ENCODE peak calls at places on chromosome 1, in ten cellular contexts. T is transverse colon, D is stomach, Z is HepG2, A is A549, W is K562, S is ovary, J is suprapubic skin, H is esophagus muscularis mucosa, Y is H1. K is an unnamed sample.

GRCh38 chr1:99767996-99768524 is 1.6 kb upstream of the FRRS1 start:
- DNase-seq in T (no peak), D (no peak), Z (no peak), A (no peak), W (no peak), S (no peak), J (no peak), H (no peak), Y (no peak), K (no peak)

GRCh38 chr1:77825356-77825709 is 45.9 kb downstream of the MIGA1 start:
- DNase-seq in T (peak; percentile 10), D (peak; percentile 45), Z (peak; percentile 44), A (no peak), W (no peak), S (no peak), J (no peak), H (no peak), Y (no peak), K (no peak)

GRCh38 chr1:62040450-62040849 is 154.2 kb upstream of the L1TD1 start:
- DNase-seq in T (no peak), D (no peak), Z (no peak), A (no peak), W (no peak), S (no peak), J (no peak), H (no peak), Y (no peak), K (no peak)

GRCh38 chr1:111535256-111536191 is 32.1 kb upstream of the ADORA3 start:
- DNase-seq in T (no peak), D (no peak), Z (peak; percentile 97), A (no peak), W (no peak), S (no peak), J (no peak), H (no peak), Y (no peak), K (no peak)

GRCh38 chr1:115144176-115144575 is 54.9 kb upstream of the TSPAN2 start:
- DNase-seq in T (no peak), D (no peak), Z (no peak), A (no peak), W (no peak), S (no peak), J (no peak), H (peak; percentile 31), Y (no peak), K (no peak)

GRCh38 chr1:78279051-78279450 is 211.7 kb upstream of the PTGFR start:
- DNase-seq in T (no peak), D (no peak), Z (no peak), A (no peak), W (no peak), S (no peak), J (no peak), H (no peak), Y (no peak), K (no peak)

GRCh38 chr1:164772635-164773034 is 213.7 kb downstream of the PBX1 start:
- DNase-seq in T (peak; percentile 65), D (peak; percentile 60), Z (no peak), A (peak; percentile 47), W (peak; percentile 54), S (peak; percentile 49), J (no peak), H (no peak), Y (no peak), K (no peak)

GRCh38 chr1:169207825-169208520 is 101.5 kb downstream of the ATP1B1 start:
- DNase-seq in T (no peak), D (no peak), Z (no peak), A (no peak), W (no peak), S (no peak), J (no peak), H (no peak), Y (no peak), K (no peak)

GRCh38 chr1:34547043-34547674 is 207.7 kb upstream of the GJB5 start:
- DNase-seq in T (no peak), D (no peak), Z (peak; percentile 37), A (no peak), W (no peak), S (no peak), J (no peak), H (peak; percentile 78), Y (peak; percentile 27), K (no peak)

GRCh38 chr1:113978863-113979702 is at the start of gene OLFML3:
- DNase-seq in T (peak; percentile 85), D (peak; percentile 86), Z (peak; percentile 87), A (peak; percentile 37), W (peak; percentile 77), S (peak; percentile 92), J (peak; percentile 91), H (peak; percentile 97), Y (peak; percentile 84), K (peak; percentile 98)

GRCh38 chr1:70220015-70220414 is 1.2 kb upstream of the SRSF11 start:
- DNase-seq in T (no peak), D (no peak), Z (no peak), A (no peak), W (no peak), S (no peak), J (no peak), H (no peak), Y (no peak), K (no peak)

GRCh38 chr1:54798769-54799641 is 2.1 kb downstream of the TTC22 start:
- DNase-seq in T (peak; percentile 77), D (peak; percentile 64), Z (no peak), A (no peak), W (no peak), S (no peak), J (no peak), H (no peak), Y (no peak), K (no peak)

GRCh38 chr1:169132512-169133227 is 26.2 kb downstream of the ATP1B1 start:
- DNase-seq in T (no peak), D (no peak), Z (no peak), A (no peak), W (no peak), S (no peak), J (no peak), H (no peak), Y (no peak), K (no peak)

GRCh38 chr1:8089535-8090228 is 63.6 kb upstream of the ERRFI1 start:
- DNase-seq in T (no peak), D (no peak), Z (no peak), A (no peak), W (no peak), S (no peak), J (no peak), H (no peak), Y (no peak), K (no peak)

GRCh38 chr1:68051475-68051874 is 1.0 kb upstream of the DIRAS3 start:
- DNase-seq in T (no peak), D (no peak), Z (no peak), A (no peak), W (no peak), S (peak; percentile 73), J (no peak), H (no peak), Y (no peak), K (no peak)

GRCh38 chr1:183416850-183417690 is 1.1 kb downstream of the NMNAT2 start:
- DNase-seq in T (peak; percentile 31), D (peak; percentile 43), Z (no peak), A (peak; percentile 31), W (peak; percentile 19), S (peak; percentile 46), J (no peak), H (no peak), Y (no peak), K (peak; percentile 43)

GRCh38 chr1:16012590-16013219 is 5.1 kb downstream of the HSPB7 start:
- DNase-seq in T (peak; percentile 66), D (peak; percentile 88), Z (peak; percentile 72), A (peak; percentile 21), W (peak; percentile 95), S (peak; percentile 84), J (no peak), H (no peak), Y (peak; percentile 64), K (peak; percentile 30)
- TF ChIP-seq CTCF in T (no peak), D (no peak), Z (peak; percentile 51), A (peak; percentile 15), W (peak; percentile 52), S (no peak), J (no peak), H (no peak), Y (peak; percentile 29), K (no peak)

GRCh38 chr1:66540434-66541032 is 6.6 kb downstream of the SGIP1 start:
- DNase-seq in T (no peak), D (no peak), Z (no peak), A (no peak), W (no peak), S (no peak), J (no peak), H (no peak), Y (no peak), K (no peak)
- TF ChIP-seq EP300 in T (no peak), D (no peak), Z (no peak), A (no peak), W (no peak), S (no peak), J (no peak), H (no peak), Y (no peak), K (no peak)

DNA sequence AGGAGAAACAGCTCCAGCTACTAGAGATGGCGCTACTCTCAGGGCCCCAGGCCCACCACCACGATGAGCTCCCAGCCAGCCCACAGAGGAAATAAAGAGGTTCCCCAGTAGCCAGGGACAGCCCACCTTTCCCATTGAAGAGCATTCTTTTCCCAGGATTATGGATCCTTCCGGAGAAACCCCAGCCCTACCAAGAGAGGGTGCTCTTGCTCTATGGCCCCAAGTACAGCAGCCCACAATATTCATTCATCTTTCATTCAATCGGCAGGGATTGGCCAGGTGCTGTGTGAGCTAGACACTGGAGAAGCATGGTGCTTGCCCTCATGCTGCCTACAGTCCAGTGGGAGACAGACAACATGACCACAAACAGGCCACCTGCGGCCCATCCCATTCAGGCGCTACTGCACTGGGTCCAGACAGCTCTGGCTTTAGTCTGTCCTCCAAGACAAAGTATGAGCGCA is 29.9 kb downstream of the PMVK start:
- DNase-seq in T (peak; percentile 25), D (peak; percentile 29), Z (peak; percentile 52), A (peak; percentile 20), W (no peak), S (no peak), J (no peak), H (no peak), Y (no peak), K (no peak)
- TF ChIP-seq CTCF in T (peak; percentile 57), D (peak; percentile 62), Z (peak; percentile 94), A (peak; percentile 37), W (peak; percentile 47), S (no peak), J (no peak), H (peak; percentile 22), Y (peak; percentile 55), K (peak; percentile 28)

DNA sequence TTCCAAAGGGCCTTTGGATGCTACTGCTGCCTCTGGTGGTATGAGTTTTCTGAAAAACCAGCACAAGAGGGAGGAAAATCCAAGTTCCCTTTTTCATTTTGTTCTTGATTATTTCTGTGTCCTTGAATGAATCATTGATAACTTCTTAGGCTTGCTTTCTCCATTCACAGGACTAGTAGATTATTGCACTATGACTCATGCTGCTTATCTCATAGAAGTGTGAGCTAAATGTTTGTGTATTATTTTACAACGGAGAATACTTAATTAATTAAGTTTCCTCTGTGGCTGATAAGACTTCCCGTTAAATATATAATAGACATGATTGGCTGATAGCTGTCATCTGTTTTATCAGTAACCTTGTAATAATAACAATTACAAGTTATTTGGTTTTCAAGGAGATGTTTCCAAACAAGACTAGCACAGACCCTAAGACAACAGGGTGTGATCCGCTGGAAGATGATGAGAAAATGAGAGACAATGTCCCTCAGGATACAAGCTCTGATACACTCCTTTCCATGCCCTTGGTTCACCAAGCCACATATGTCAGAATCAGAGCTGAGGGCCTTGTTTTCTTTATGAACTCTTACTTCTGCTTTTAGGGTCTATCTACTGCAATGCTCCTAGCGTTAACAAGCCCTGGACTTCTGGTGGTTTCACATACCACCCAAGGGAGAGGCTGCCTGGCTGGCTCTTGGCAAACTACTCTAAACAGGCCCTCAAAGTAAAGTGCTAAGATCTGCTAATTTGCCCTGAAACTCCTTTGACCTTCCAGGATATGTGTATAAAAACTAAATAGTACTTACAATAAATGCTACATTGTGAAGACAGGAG is 1078.3 kb downstream of the TTLL7 start:
- DNase-seq in T (no peak), D (no peak), Z (no peak), A (no peak), W (no peak), S (no peak), J (no peak), H (no peak), Y (no peak), K (no peak)
- TF ChIP-seq EP300 in T (no peak), D (no peak), Z (no peak), A (no peak), W (no peak), S (no peak), J (no peak), H (no peak), Y (no peak), K (no peak)

K was measured in tibial nerve.